ENCODE peak calls at places on chromosome 22, in eight cellular contexts. W is HT1080; M is NCI-H460; X is NCI-H2029; U is thoracic aorta; J is NCI-H1092 treated with DMSO at 0.1 percent for 48 hours; L is Right ventricle myocardium inferior; R is activated CD4-positive, CD25-positive, alpha-beta regulatory T cell. F is an unnamed sample.

GRCh38 chr22:32255217-32255616 is at the start of gene SLC5A4:
- DNase-seq in W (no peak), M (no peak), X (no peak), U (no peak), J (no peak), L (no peak), R (no peak), F (no peak)

GRCh38 chr22:47260551-47260950 is 498.1 kb downstream of the TBC1D22A start:
- DNase-seq in W (no peak), M (no peak), X (peak), U (no peak), J (no peak), L (no peak), R (no peak), F (no peak)

GRCh38 chr22:44620129-44620840 is 81.7 kb upstream of the PRR5 start:
- DNase-seq in W (no peak), M (no peak), X (peak), U (peak), J (no peak), L (peak), R (peak), F (peak)

GRCh38 chr22:44371741-44372525 is 59.2 kb upstream of the SHISAL1 start:
- DNase-seq in W (no peak), M (no peak), X (no peak), U (no peak), J (no peak), L (no peak), R (no peak), F (no peak)

GRCh38 chr22:46464296-46464695 is 73.1 kb downstream of the CELSR1 start:
- DNase-seq in W (no peak), M (no peak), X (no peak), U (no peak), J (no peak), L (no peak), R (no peak), F (no peak)

GRCh38 chr22:48536691-48537591 is 1290.7 kb downstream of the BRD1 start:
- DNase-seq in W (no peak), M (no peak), X (no peak), U (peak), J (no peak), L (no peak), R (no peak), F (no peak)

GRCh38 chr22:37968452-37969251 is 15.2 kb downstream of the POLR2F start:
- DNase-seq in W (no peak), M (no peak), X (no peak), U (no peak), J (no peak), L (no peak), R (no peak), F (no peak)

GRCh38 chr22:37331034-37331428 is 48.7 kb downstream of the CYTH4 start:
- DNase-seq in W (peak), M (no peak), X (no peak), U (no peak), J (peak), L (peak), R (no peak), F (peak)

GRCh38 chr22:50544746-50545253 is 899 bp upstream of the KLHDC7B start:
- DNase-seq in W (no peak), M (no peak), X (no peak), U (no peak), J (no peak), L (no peak), R (no peak), F (no peak)

GRCh38 chr22:23233084-23233501 is 52.8 kb downstream of the BCR start:
- DNase-seq in W (no peak), M (no peak), X (no peak), U (no peak), J (no peak), L (peak), R (no peak), F (no peak)

GRCh38 chr22:33652596-33652995 is 267.7 kb downstream of the LARGE1 start:
- DNase-seq in W (peak), M (no peak), X (no peak), U (no peak), J (no peak), L (no peak), R (no peak), F (no peak)